ENCODE peak calls at places on chromosome 14, in eight cellular contexts. F is NAMALWA; R is A172; B is heart left ventricle; W is SK-N-DZ; D is stimulated activated CD8-positive, alpha-beta memory T cell treated with anti-CD3 and anti-CD28 coated beads, Interleukin-15, amount 100 ng/mL, for 1 hour; Z is cardiac muscle cell; M is HEK293T. N is an unnamed sample.

GRCh38 chr14:103023881-103024473 is 33.4 kb downstream of the CDC42BPB start:
- DNase-seq in F (no peak), R (peak), B (peak), W (no peak), D (no peak), Z (peak), M (no peak), N (no peak)

GRCh38 chr14:58476320-58476719 is 48.8 kb downstream of the KIAA0586 start:
- DNase-seq in F (no peak), R (no peak), B (no peak), W (no peak), D (no peak), Z (no peak), M (no peak), N (no peak)

GRCh38 chr14:45091696-45092095 is 7.8 kb downstream of the PRPF39 start:
- DNase-seq in F (no peak), R (no peak), B (no peak), W (no peak), D (no peak), Z (peak), M (no peak), N (no peak)

GRCh38 chr14:42229976-42230375 is 623.3 kb downstream of the LRFN5 start:
- DNase-seq in F (no peak), R (no peak), B (no peak), W (no peak), D (no peak), Z (no peak), M (no peak), N (no peak)

GRCh38 chr14:104424406-104425072 is 155.0 kb upstream of the C14orf180 start:
- DNase-seq in F (no peak), R (no peak), B (no peak), W (no peak), D (no peak), Z (peak), M (no peak), N (no peak)

GRCh38 chr14:102928412-102929348 is 6.2 kb downstream of the AMN start:
- DNase-seq in F (peak), R (no peak), B (peak), W (peak), D (peak), Z (peak), M (no peak), N (peak)

GRCh38 chr14:44963775-44964380 is 1.9 kb downstream of the TOGARAM1 start:
- DNase-seq in F (peak), R (no peak), B (no peak), W (peak), D (no peak), Z (no peak), M (no peak), N (no peak)

GRCh38 chr14:24185741-24186140 is 2.9 kb downstream of the IPO4 start:
- DNase-seq in F (no peak), R (no peak), B (no peak), W (no peak), D (no peak), Z (no peak), M (no peak), N (no peak)

GRCh38 chr14:93329965-93330608 is 2.7 kb downstream of the BTBD7 start:
- DNase-seq in F (no peak), R (no peak), B (no peak), W (no peak), D (no peak), Z (no peak), M (no peak), N (no peak)

GRCh38 chr14:90693413-90693812 is 122.8 kb downstream of the TTC7B start:
- DNase-seq in F (no peak), R (no peak), B (no peak), W (no peak), D (no peak), Z (no peak), M (no peak), N (no peak)

GRCh38 chr14:88559852-88560251 is 3.0 kb upstream of the ZC3H14 start:
- DNase-seq in F (peak), R (peak), B (no peak), W (peak), D (no peak), Z (peak), M (no peak), N (no peak)

GRCh38 chr14:103667671-103668070 is 38.7 kb downstream of the KLC1 start:
- DNase-seq in F (no peak), R (no peak), B (no peak), W (no peak), D (no peak), Z (no peak), M (no peak), N (no peak)

GRCh38 chr14:21505009-21505553 is 6.1 kb downstream of the METTL3 start:
- DNase-seq in F (peak), R (no peak), B (no peak), W (no peak), D (no peak), Z (no peak), M (no peak), N (no peak)

GRCh38 chr14:59303216-59303615 is 114.7 kb downstream of the DAAM1 start:
- DNase-seq in F (no peak), R (no peak), B (no peak), W (no peak), D (no peak), Z (no peak), M (no peak), N (no peak)

GRCh38 chr14:69154779-69155178 is 1.9 kb upstream of the DCAF5 start:
- DNase-seq in F (peak), R (no peak), B (no peak), W (peak), D (no peak), Z (peak), M (peak), N (peak)

GRCh38 chr14:33377596-33378390 is 439.1 kb downstream of the NPAS3 start:
- DNase-seq in F (no peak), R (no peak), B (no peak), W (no peak), D (no peak), Z (no peak), M (no peak), N (no peak)

GRCh38 chr14:83485591-83485990 is 1951.9 kb upstream of the SEL1L start:
- DNase-seq in F (no peak), R (no peak), B (no peak), W (no peak), D (no peak), Z (no peak), M (no peak), N (no peak)

GRCh38 chr14:20698934-20699333 is 10.4 kb downstream of the ANG start:
- DNase-seq in F (no peak), R (no peak), B (no peak), W (no peak), D (no peak), Z (no peak), M (no peak), N (no peak)

GRCh38 chr14:37591311-37591940 is 3.6 kb downstream of the FOXA1 start:
- DNase-seq in F (no peak), R (no peak), B (no peak), W (no peak), D (no peak), Z (no peak), M (no peak), N (no peak)